ENCODE peak calls at places on chromosomes 2 and 18, in six cellular contexts. R, C, Y, F, U and B are unnamed samples.

GRCh38 chr2:238060096-238060541 is 682 bp upstream of the SCLY start:
- DNase-seq in F (no peak), C (peak), U (peak), R (no peak), Y (peak), B (no peak)

GRCh38 chr2:161209902-161210301 is 49.7 kb downstream of the TANK start:
- DNase-seq in R (no peak), Y (no peak), F (no peak), U (no peak), C (no peak), B (no peak)

GRCh38 chr2:145012214-145012670 is 492.3 kb upstream of the ZEB2 start:
- DNase-seq in Y (peak), U (no peak), R (peak), F (peak), C (no peak), B (peak)

GRCh38 chr2:210541280-210541902 is 15.0 kb upstream of the CPS1 start:
- DNase-seq in C (no peak), Y (peak), U (no peak), F (no peak), R (no peak), B (no peak)

GRCh38 chr18:39675358-39675757 is 2109.8 kb upstream of the CELF4 start:
- DNase-seq in Y (peak), U (peak), C (peak), F (no peak), R (peak), B (peak)

GRCh38 chr2:109318150-109318948 is 189.3 kb downstream of the SH3RF3 start:
- DNase-seq in U (peak), R (no peak), C (peak), Y (peak), F (no peak), B (peak)

GRCh38 chr2:216665240-216665639 is 30.1 kb downstream of the IGFBP5 start:
- DNase-seq in Y (no peak), C (no peak), U (no peak), F (peak), R (peak), B (no peak)

GRCh38 chr2:29212009-29212408 is 96.8 kb downstream of the CLIP4 start:
- DNase-seq in Y (no peak), R (no peak), U (no peak), C (no peak), F (no peak), B (no peak)

GRCh38 chr2:210195066-210195852 is 24.1 kb upstream of the KANSL1L start:
- DNase-seq in Y (peak), U (peak), R (peak), F (peak), C (peak), B (no peak)

GRCh38 chr2:211879323-211879722 is 659.3 kb downstream of the ERBB4 start:
- DNase-seq in F (no peak), C (no peak), U (peak), R (peak), Y (peak), B (no peak)

GRCh38 chr18:28175047-28175929 is 1.6 kb downstream of the CDH2 start:
- DNase-seq in U (no peak), C (peak), Y (peak), F (no peak), R (peak), B (no peak)

GRCh38 chr18:31637445-31637844 is 45.8 kb downstream of the TTR start:
- DNase-seq in F (no peak), C (no peak), R (no peak), Y (no peak), U (no peak), B (no peak)

GRCh38 chr2:88638743-88639142 is 11.5 kb upstream of the EIF2AK3 start:
- DNase-seq in U (no peak), C (no peak), F (peak), R (peak), Y (no peak), B (no peak)

GRCh38 chr18:48022531-48023330 is 92.3 kb upstream of the SMAD2 start:
- DNase-seq in Y (peak), F (peak), U (peak), R (peak), C (peak), B (no peak)

GRCh38 chr2:157922815-157923214 is 46.7 kb upstream of the ACVR1 start:
- DNase-seq in U (no peak), R (no peak), C (no peak), Y (no peak), F (no peak), B (no peak)

GRCh38 chr2:181356526-181356925 is 100.7 kb upstream of the ITGA4 start:
- DNase-seq in R (no peak), Y (no peak), C (no peak), F (no peak), U (no peak), B (no peak)

GRCh38 chr2:188022389-188022788 is 269.3 kb upstream of the GULP1 start:
- DNase-seq in C (no peak), F (no peak), Y (no peak), R (no peak), U (no peak), B (no peak)

GRCh38 chr18:46740046-46740445 is 16.8 kb downstream of the ST8SIA5 start:
- DNase-seq in F (no peak), C (no peak), Y (no peak), U (no peak), R (no peak), B (no peak)

GRCh38 chr2:37181726-37182684 is 6.5 kb downstream of the SULT6B1 start:
- DNase-seq in F (no peak), C (no peak), U (no peak), Y (peak), R (no peak), B (no peak)

GRCh38 chr2:42959148-42959992 is 167.0 kb upstream of the HAAO start:
- DNase-seq in R (no peak), U (no peak), Y (peak), F (no peak), C (no peak), B (no peak)

GRCh38 chr2:47052847-47053246 is 102.3 kb downstream of the STPG4 start:
- DNase-seq in C (no peak), R (no peak), U (no peak), Y (no peak), F (no peak), B (no peak)

GRCh38 chr2:239516954-239517305 is 116.1 kb upstream of the HDAC4 start:
- DNase-seq in C (no peak), Y (no peak), U (no peak), F (no peak), R (no peak), B (no peak)

GRCh38 chr2:28232267-28232666 is 160.4 kb upstream of the FOSL2 start:
- DNase-seq in C (no peak), Y (no peak), U (no peak), F (no peak), R (peak), B (no peak)

GRCh38 chr2:150646746-150647145 is 159.3 kb upstream of the RND3 start:
- DNase-seq in C (no peak), R (no peak), U (no peak), Y (peak), F (no peak), B (no peak)

GRCh38 chr2:205879362-205879761 is 197.1 kb downstream of the NRP2 start:
- DNase-seq in R (no peak), Y (no peak), C (no peak), U (no peak), F (no peak), B (no peak)

GRCh38 chr18:56799756-56800155 is 148.6 kb downstream of the WDR7 start:
- DNase-seq in Y (peak), F (no peak), C (no peak), R (peak), U (no peak), B (no peak)

GRCh38 chr2:109703076-109703475 is 88.9 kb downstream of the SOWAHC start:
- DNase-seq in R (peak), Y (no peak), U (no peak), C (no peak), F (peak), B (no peak)

GRCh38 chr18:48605408-48605845 is 66.6 kb downstream of the CTIF start:
- DNase-seq in C (no peak), U (no peak), R (peak), Y (peak), F (no peak), B (no peak)

GRCh38 chr2:239439383-239440315 is 38.8 kb upstream of the HDAC4 start:
- DNase-seq in C (no peak), R (no peak), Y (no peak), F (no peak), U (no peak), B (no peak)

GRCh38 chr2:221780281-221780688 is 208.2 kb upstream of the EPHA4 start:
- DNase-seq in Y (peak), C (peak), R (peak), U (no peak), F (peak), B (no peak)